ENCODE peak calls at places on chromosome 16, in ten cellular contexts. One of them, this sample, is unnamed.
A peak's percentile ranks its signal among the peaks of the same experiment; 100 is the strongest.

GRCh38 chr16:60031751-60032150 is 1297.6 kb upstream of the GOT2 start:
- DNase-seq in substantia nigra: no peak
- DNase-seq in head of caudate nucleus: no peak
- DNase-seq in nephron progenitor cell: no peak
- DNase-seq in activated naive CD4-positive, alpha-beta T cell: no peak
- DNase-seq in NCI-H460: no peak
- DNase-seq in renal cortical epithelial cell: no peak
- DNase-seq in EL: peak; percentile 12
- DNase-seq in psoas muscle: no peak
- DNase-seq in CD8-positive, alpha-beta T cell: no peak
- DNase-seq in this sample: no peak

GRCh38 chr16:23310217-23310616 is 8.1 kb downstream of the SCNN1B start:
- DNase-seq in substantia nigra: no peak
- DNase-seq in head of caudate nucleus: no peak
- DNase-seq in nephron progenitor cell: no peak
- DNase-seq in activated naive CD4-positive, alpha-beta T cell: no peak
- DNase-seq in NCI-H460: no peak
- DNase-seq in renal cortical epithelial cell: no peak
- DNase-seq in EL: no peak
- DNase-seq in psoas muscle: no peak
- DNase-seq in CD8-positive, alpha-beta T cell: no peak
- DNase-seq in this sample: no peak

GRCh38 chr16:25031441-25032307 is 16.5 kb upstream of the ARHGAP17 start:
- DNase-seq in substantia nigra: peak; percentile 93
- DNase-seq in head of caudate nucleus: peak; percentile 92
- DNase-seq in nephron progenitor cell: peak; percentile 85
- DNase-seq in activated naive CD4-positive, alpha-beta T cell: peak; percentile 93
- DNase-seq in NCI-H460: peak; percentile 96
- DNase-seq in renal cortical epithelial cell: peak; percentile 96
- DNase-seq in EL: peak; percentile 97
- DNase-seq in psoas muscle: peak; percentile 85
- DNase-seq in CD8-positive, alpha-beta T cell: peak; percentile 90
- DNase-seq in this sample: peak; percentile 99

GRCh38 chr16:23469814-23470213 is 16.8 kb upstream of the COG7 start:
- DNase-seq in substantia nigra: no peak
- DNase-seq in head of caudate nucleus: no peak
- DNase-seq in nephron progenitor cell: no peak
- DNase-seq in activated naive CD4-positive, alpha-beta T cell: no peak
- DNase-seq in NCI-H460: no peak
- DNase-seq in renal cortical epithelial cell: peak; percentile 56
- DNase-seq in EL: peak; percentile 27
- DNase-seq in psoas muscle: no peak
- DNase-seq in CD8-positive, alpha-beta T cell: no peak
- DNase-seq in this sample: peak; percentile 19

GRCh38 chr16:58460219-58460610 is 39.7 kb upstream of the NDRG4 start:
- DNase-seq in substantia nigra: no peak
- DNase-seq in head of caudate nucleus: no peak
- DNase-seq in nephron progenitor cell: no peak
- DNase-seq in activated naive CD4-positive, alpha-beta T cell: no peak
- DNase-seq in NCI-H460: no peak
- DNase-seq in renal cortical epithelial cell: no peak
- DNase-seq in EL: no peak
- DNase-seq in psoas muscle: no peak
- DNase-seq in CD8-positive, alpha-beta T cell: no peak
- DNase-seq in this sample: no peak

GRCh38 chr16:83015871-83016270 is 389.1 kb downstream of the CDH13 start:
- DNase-seq in substantia nigra: no peak
- DNase-seq in head of caudate nucleus: no peak
- DNase-seq in nephron progenitor cell: no peak
- DNase-seq in activated naive CD4-positive, alpha-beta T cell: no peak
- DNase-seq in NCI-H460: no peak
- DNase-seq in renal cortical epithelial cell: peak; percentile 19
- DNase-seq in EL: peak; percentile 63
- DNase-seq in psoas muscle: no peak
- DNase-seq in CD8-positive, alpha-beta T cell: no peak
- DNase-seq in this sample: no peak

GRCh38 chr16:81447383-81448101 is 2.9 kb downstream of the CMIP start:
- DNase-seq in substantia nigra: no peak
- DNase-seq in head of caudate nucleus: no peak
- DNase-seq in nephron progenitor cell: no peak
- DNase-seq in activated naive CD4-positive, alpha-beta T cell: no peak
- DNase-seq in NCI-H460: no peak
- DNase-seq in renal cortical epithelial cell: peak; percentile 45
- DNase-seq in EL: no peak
- DNase-seq in psoas muscle: no peak
- DNase-seq in CD8-positive, alpha-beta T cell: no peak
- DNase-seq in this sample: no peak

GRCh38 chr16:81189100-81189664 is 49.3 kb upstream of the BCO1 start:
- DNase-seq in substantia nigra: peak; percentile 73
- DNase-seq in head of caudate nucleus: peak; percentile 82
- DNase-seq in nephron progenitor cell: no peak
- DNase-seq in activated naive CD4-positive, alpha-beta T cell: no peak
- DNase-seq in NCI-H460: no peak
- DNase-seq in renal cortical epithelial cell: no peak
- DNase-seq in EL: no peak
- DNase-seq in psoas muscle: peak; percentile 82
- DNase-seq in CD8-positive, alpha-beta T cell: no peak
- DNase-seq in this sample: no peak

GRCh38 chr16:11121909-11122692 is 133.9 kb downstream of the SOCS1 start:
- DNase-seq in substantia nigra: no peak
- DNase-seq in head of caudate nucleus: no peak
- DNase-seq in nephron progenitor cell: no peak
- DNase-seq in activated naive CD4-positive, alpha-beta T cell: no peak
- DNase-seq in NCI-H460: no peak
- DNase-seq in renal cortical epithelial cell: no peak
- DNase-seq in EL: no peak
- DNase-seq in psoas muscle: no peak
- DNase-seq in CD8-positive, alpha-beta T cell: no peak
- DNase-seq in this sample: no peak

GRCh38 chr16:48444574-48444973 is 59.4 kb upstream of the SIAH1 start:
- DNase-seq in substantia nigra: no peak
- DNase-seq in head of caudate nucleus: no peak
- DNase-seq in nephron progenitor cell: no peak
- DNase-seq in activated naive CD4-positive, alpha-beta T cell: no peak
- DNase-seq in NCI-H460: peak; percentile 66
- DNase-seq in renal cortical epithelial cell: peak; percentile 88
- DNase-seq in EL: peak; percentile 88
- DNase-seq in psoas muscle: peak; percentile 47
- DNase-seq in CD8-positive, alpha-beta T cell: no peak
- DNase-seq in this sample: no peak